ENCODE peak calls at places on chromosomes 1 and 21, in six cellular contexts. X is neuronal stem cell, B is H9, A is IMR-90, Y is mesenchymal stem cell, I is mesendoderm. C is an unnamed sample.

GRCh38 chr1:164921493-164921892 is 362.5 kb downstream of the PBX1 start:
- DNase-seq in X (no peak), B (no peak), A (no peak), Y (no peak), I (no peak), C (no peak)

GRCh38 chr1:22044690-22045420 is 7.7 kb upstream of the CDC42 start:
- DNase-seq in X (no peak), B (no peak), A (peak; percentile 69), Y (no peak), I (no peak), C (no peak)

GRCh38 chr1:155649689-155650088 is 38.9 kb downstream of the YY1AP1 start:
- DNase-seq in X (no peak), B (no peak), A (no peak), Y (no peak), I (no peak), C (peak; percentile 27)

GRCh38 chr1:193519922-193520321 is 333.5 kb upstream of the B3GALT2 start:
- DNase-seq in X (no peak), B (peak; percentile 56), A (no peak), Y (no peak), I (peak; percentile 40), C (peak; percentile 69)

GRCh38 chr1:10152709-10153284 is 57.6 kb upstream of the KIF1B start:
- DNase-seq in X (peak; percentile 26), B (peak; percentile 75), A (peak; percentile 48), Y (peak; percentile 48), I (peak; percentile 68), C (peak; percentile 32)

GRCh38 chr21:33598051-33598450 is 9.6 kb upstream of the DONSON start:
- DNase-seq in X (no peak), B (no peak), A (no peak), Y (no peak), I (no peak), C (no peak)

GRCh38 chr1:180198611-180199010 is 31.5 kb upstream of the LHX4 start:
- DNase-seq in X (no peak), B (no peak), A (no peak), Y (no peak), I (no peak), C (no peak)

GRCh38 chr1:201091256-201091655 is 21.0 kb downstream of the CACNA1S start:
- DNase-seq in X (no peak), B (no peak), A (no peak), Y (no peak), I (no peak), C (no peak)

GRCh38 chr1:117883620-117884019 is 45.8 kb downstream of the GDAP2 start:
- DNase-seq in X (no peak), B (no peak), A (peak; percentile 49), Y (no peak), I (no peak), C (no peak)

GRCh38 chr21:33025471-33026298 is at the start of gene OLIG2:
- DNase-seq in X (peak; percentile 87), B (peak; percentile 96), A (peak; percentile 16), Y (peak; percentile 84), I (peak; percentile 97), C (no peak)

GRCh38 chr1:226560243-226560642 is 11.7 kb downstream of the STUM start:
- DNase-seq in X (no peak), B (no peak), A (no peak), Y (no peak), I (no peak), C (peak; percentile 94)

GRCh38 chr1:192763756-192764155 is 45.1 kb upstream of the RGS2 start:
- DNase-seq in X (no peak), B (no peak), A (peak; percentile 87), Y (peak; percentile 84), I (no peak), C (peak; percentile 76)

GRCh38 chr1:116424863-116425262 is 51.8 kb downstream of the ATP1A1 start:
- DNase-seq in X (no peak), B (no peak), A (no peak), Y (no peak), I (no peak), C (no peak)

GRCh38 chr1:154514066-154514553 is 11.9 kb upstream of the SHE start:
- DNase-seq in X (no peak), B (no peak), A (no peak), Y (no peak), I (no peak), C (no peak)

GRCh38 chr1:44655609-44656008 is 18.7 kb downstream of the TMEM53 start:
- DNase-seq in X (no peak), B (peak; percentile 69), A (no peak), Y (peak; percentile 25), I (peak; percentile 51), C (no peak)

DNA sequence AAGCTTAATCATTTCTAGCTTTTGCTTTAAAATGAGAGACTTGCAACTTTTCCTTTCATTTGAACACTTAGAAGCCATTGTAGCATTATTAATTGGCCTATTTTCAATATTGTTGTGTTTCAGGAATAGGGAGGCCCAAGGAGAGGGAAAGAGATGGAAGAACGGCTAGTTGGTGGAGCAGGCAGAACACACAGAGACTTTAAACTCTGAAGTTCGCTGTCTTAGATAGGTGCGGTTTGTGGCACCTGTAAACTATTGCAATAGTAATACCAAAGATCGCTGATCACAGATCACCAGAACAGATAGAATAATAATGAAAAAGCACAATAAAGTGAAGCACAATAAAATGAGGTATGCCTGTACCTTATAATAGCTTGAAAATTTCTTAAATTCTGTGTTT is 31.5 kb downstream of the RABGAP1L start:
- DNase-seq in X (no peak), B (no peak), A (no peak), Y (no peak), I (no peak), C (no peak)
- H2AK5ac ChIP-seq in X (no peak overlapping the region), B (no peak overlapping the region), A (no peak overlapping the region), Y (no peak overlapping the region), I (no peak overlapping the region), C (no peak overlapping the region)

GRCh38 chr21:42980959-42981523 is 6.7 kb downstream of the PKNOX1 start:
- DNase-seq in X (no peak), B (no peak), A (no peak), Y (no peak), I (no peak), C (no peak)
- H2AK5ac ChIP-seq in X (no peak overlapping the region), B (no peak overlapping the region), A (no peak overlapping the region), Y (no peak overlapping the region), I (no peak overlapping the region), C (no peak overlapping the region)

DNA sequence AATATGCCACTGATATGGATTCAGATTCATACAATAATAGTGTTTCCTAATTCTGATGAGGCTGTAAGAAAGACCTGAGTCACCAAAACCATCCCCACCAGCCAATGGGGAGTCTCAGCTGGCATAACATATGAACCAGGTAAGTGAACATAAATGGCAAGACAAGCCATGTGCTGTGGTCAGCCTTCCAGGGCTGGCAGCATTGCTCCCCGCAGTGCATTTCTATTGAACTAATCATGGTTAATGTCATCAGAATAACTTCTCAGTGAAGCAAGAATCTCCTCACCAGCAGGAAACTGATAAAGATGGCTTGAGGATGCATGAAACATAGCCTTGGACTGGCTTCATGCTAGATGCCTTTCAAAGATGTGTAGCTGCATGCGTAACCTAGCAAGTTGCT is 87.9 kb downstream of the NTNG1 start:
- DNase-seq in X (no peak), B (no peak), A (peak; percentile 11), Y (no peak), I (no peak), C (peak; percentile 29)
- H2AK5ac ChIP-seq in X (no peak overlapping the region), B (no peak overlapping the region), A (no peak overlapping the region), Y (no peak overlapping the region), I (no peak overlapping the region), C (no peak overlapping the region)

DNA sequence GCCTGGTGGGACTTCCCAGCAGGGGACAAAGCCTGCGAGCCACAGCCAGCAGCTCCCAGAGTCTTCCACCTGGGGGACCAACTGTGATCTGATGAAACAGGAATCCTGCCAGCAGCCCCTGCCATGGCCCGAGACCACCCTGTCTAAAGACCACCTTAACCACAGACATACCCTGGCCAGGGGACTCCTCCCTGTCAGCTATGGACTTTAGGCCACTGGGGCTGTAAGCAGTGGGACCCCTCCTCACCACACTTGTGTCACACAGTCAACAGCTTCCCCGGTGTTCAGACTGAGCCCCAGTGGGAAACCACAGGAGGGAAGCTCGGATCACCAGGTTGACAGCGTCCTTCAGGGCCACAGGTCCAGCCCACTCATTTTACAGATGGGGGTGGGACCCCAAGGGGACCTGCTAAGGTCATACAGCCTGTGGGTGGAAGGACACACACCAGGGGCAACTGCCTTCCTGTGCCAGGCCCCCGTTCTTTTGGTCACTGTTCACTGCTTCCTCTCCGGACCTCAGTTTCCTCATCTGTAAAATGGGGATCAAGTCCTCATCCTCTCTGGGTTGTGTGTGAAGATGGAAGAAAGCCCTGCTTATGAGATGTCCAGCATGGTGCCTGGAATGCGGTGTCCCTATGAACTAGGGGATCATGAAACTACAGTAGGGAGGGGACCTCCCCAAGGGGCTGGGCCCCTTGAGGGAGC is 11.4 kb downstream of the EPHA2 start:
- DNase-seq in X (no peak), B (no peak), A (no peak), Y (no peak), I (no peak), C (no peak)
- H2AK5ac ChIP-seq in X (peak overlapping the region; percentile 99), B (no peak overlapping the region), A (peak overlapping the region; percentile 99), Y (peak overlapping the region; percentile 94), I (peak overlapping the region; percentile 65), C (peak overlapping the region; percentile 98)

GRCh38 chr1:224497714-224498573 is 63.3 kb upstream of the WDR26 start:
- DNase-seq in X (no peak), B (peak; percentile 75), A (peak; percentile 90), Y (peak; percentile 87), I (peak; percentile 90), C (peak; percentile 85)
- H2AK5ac ChIP-seq in X (no peak overlapping the region), B (no peak overlapping the region), A (peak overlapping the region; percentile 94), Y (peak overlapping the region; percentile 4), I (peak overlapping the region; percentile 14), C (no peak overlapping the region)

C was measured in trophoblast cell.